ENCODE peak calls at places on chromosome 12, in five cellular contexts. J is brain pericyte, P is NAMALWA, Y is iris pigment epithelial cell, L is KBM-7. I is an unnamed sample.

GRCh38 chr12:50271724-50272247 is 11.5 kb downstream of the LIMA1 start:
- DNase-seq in P (no peak), Y (peak), L (no peak), J (no peak), I (no peak)

GRCh38 chr12:105331805-105332251 is 1.3 kb downstream of the C12orf75 start:
- DNase-seq in P (no peak), L (no peak), Y (no peak), J (no peak), I (peak)

GRCh38 chr12:121442028-121442948 is 42.4 kb downstream of the RNF34 start:
- DNase-seq in L (no peak), P (no peak), J (no peak), Y (no peak), I (no peak)

GRCh38 chr12:113835433-113835832 is 130.7 kb downstream of the RBM19 start:
- DNase-seq in Y (no peak), P (no peak), L (no peak), J (no peak), I (no peak)

GRCh38 chr12:75814856-75815754 is 216.5 kb downstream of the PHLDA1 start:
- DNase-seq in P (peak), Y (peak), J (peak), L (no peak), I (no peak)

GRCh38 chr12:4145990-4146859 is 127.3 kb upstream of the CCND2 start:
- DNase-seq in J (no peak), Y (no peak), P (no peak), L (no peak), I (peak)

GRCh38 chr12:8609061-8609570 is 3.5 kb downstream of the AICDA start:
- DNase-seq in L (peak), P (peak), Y (peak), J (no peak), I (no peak)

GRCh38 chr12:8911606-8912268 is 2.6 kb upstream of the PHC1 start:
- DNase-seq in L (no peak), J (no peak), Y (no peak), P (peak), I (no peak)

GRCh38 chr12:125183187-125184067 is 118.2 kb downstream of the AACS start:
- DNase-seq in L (peak), J (peak), Y (peak), P (peak), I (peak)

GRCh38 chr12:113877608-113878007 is 88.5 kb downstream of the RBM19 start:
- DNase-seq in L (no peak), J (no peak), P (no peak), Y (no peak), I (no peak)

GRCh38 chr12:78060186-78060585 is 229.5 kb downstream of the NAV3 start:
- DNase-seq in J (no peak), P (no peak), L (no peak), Y (peak), I (no peak)

GRCh38 chr12:121175383-121176119 is 34.4 kb upstream of the P2RX4 start:
- DNase-seq in L (peak), Y (peak), J (no peak), P (peak), I (no peak)

GRCh38 chr12:69275471-69275891 is 36.1 kb downstream of the CPSF6 start:
- DNase-seq in Y (no peak), P (no peak), J (no peak), L (no peak), I (no peak)

I was measured in stimulated activated CD8-positive, alpha-beta memory T cell treated with anti-CD3 and anti-CD28 coated beads, Interleukin-4, amount 100 ng/mL, for 48 hours.